ENCODE peak calls at places on chromosome 4, in five cellular contexts. One of them, this sample, is unnamed.
A peak's percentile ranks its signal among the peaks of the same experiment; 100 is the strongest.

GRCh38 chr4:173040200-173040599 is 128.4 kb upstream of the GALNT7 start:
- DNase-seq in LoVo: no peak
- DNase-seq in stromal cell of bone marrow: peak; percentile 18
- DNase-seq in cardiac muscle cell: no peak
- DNase-seq in foreskin fibroblast: peak; percentile 25
- DNase-seq in this sample: no peak

GRCh38 chr4:21768349-21769310 is 179.9 kb downstream of the KCNIP4 start:
- DNase-seq in stromal cell of bone marrow: no peak
- DNase-seq in LoVo: peak; percentile 45
- DNase-seq in cardiac muscle cell: peak; percentile 64
- DNase-seq in foreskin fibroblast: peak; percentile 69
- DNase-seq in this sample: peak; percentile 55

GRCh38 chr4:181952478-181952877 is 290.7 kb upstream of the TENM3 start:
- DNase-seq in LoVo: peak; percentile 25
- DNase-seq in foreskin fibroblast: peak; percentile 87
- DNase-seq in cardiac muscle cell: no peak
- DNase-seq in stromal cell of bone marrow: peak; percentile 86
- DNase-seq in this sample: no peak

GRCh38 chr4:125849869-125850268 is 535.1 kb downstream of the FAT4 start:
- DNase-seq in stromal cell of bone marrow: peak; percentile 24
- DNase-seq in foreskin fibroblast: peak; percentile 55
- DNase-seq in cardiac muscle cell: no peak
- DNase-seq in LoVo: no peak
- DNase-seq in this sample: no peak

GRCh38 chr4:30943356-30943755 is 223.2 kb downstream of the PCDH7 start:
- DNase-seq in LoVo: no peak
- DNase-seq in foreskin fibroblast: no peak
- DNase-seq in stromal cell of bone marrow: no peak
- DNase-seq in cardiac muscle cell: no peak
- DNase-seq in this sample: no peak

GRCh38 chr4:32140636-32141035 is 1420.5 kb downstream of the PCDH7 start:
- DNase-seq in cardiac muscle cell: no peak
- DNase-seq in stromal cell of bone marrow: peak; percentile 9
- DNase-seq in foreskin fibroblast: peak; percentile 86
- DNase-seq in LoVo: no peak
- DNase-seq in this sample: no peak

GRCh38 chr4:181138116-181138515 is 1105.1 kb upstream of the TENM3 start:
- DNase-seq in stromal cell of bone marrow: no peak
- DNase-seq in cardiac muscle cell: no peak
- DNase-seq in foreskin fibroblast: no peak
- DNase-seq in LoVo: no peak
- DNase-seq in this sample: no peak

GRCh38 chr4:116598155-116598979 is 487.0 kb downstream of the TRAM1L1 start:
- DNase-seq in foreskin fibroblast: no peak
- DNase-seq in cardiac muscle cell: no peak
- DNase-seq in LoVo: no peak
- DNase-seq in stromal cell of bone marrow: no peak
- DNase-seq in this sample: no peak

GRCh38 chr4:186029731-186030421 is 39.1 kb upstream of the TLR3 start:
- DNase-seq in cardiac muscle cell: no peak
- DNase-seq in LoVo: no peak
- DNase-seq in stromal cell of bone marrow: peak; percentile 49
- DNase-seq in foreskin fibroblast: no peak
- DNase-seq in this sample: no peak

GRCh38 chr4:165294907-165295306 is 32.6 kb upstream of the MSMO1 start:
- DNase-seq in foreskin fibroblast: no peak
- DNase-seq in stromal cell of bone marrow: no peak
- DNase-seq in cardiac muscle cell: no peak
- DNase-seq in LoVo: no peak
- DNase-seq in this sample: no peak

GRCh38 chr4:101155368-101155767 is 192.0 kb downstream of the PPP3CA start:
- DNase-seq in foreskin fibroblast: peak; percentile 80
- DNase-seq in LoVo: peak; percentile 66
- DNase-seq in stromal cell of bone marrow: peak; percentile 41
- DNase-seq in cardiac muscle cell: no peak
- DNase-seq in this sample: no peak

GRCh38 chr4:56692576-56692975 is 11.5 kb upstream of the HOPX start:
- DNase-seq in cardiac muscle cell: no peak
- DNase-seq in stromal cell of bone marrow: no peak
- DNase-seq in foreskin fibroblast: no peak
- DNase-seq in LoVo: no peak
- DNase-seq in this sample: no peak

GRCh38 chr4:184237612-184238011 is 19.9 kb upstream of the ENPP6 start:
- DNase-seq in cardiac muscle cell: no peak
- DNase-seq in foreskin fibroblast: no peak
- DNase-seq in LoVo: no peak
- DNase-seq in stromal cell of bone marrow: no peak
- DNase-seq in this sample: no peak

GRCh38 chr4:96525901-96526300 is 686.0 kb downstream of the PDHA2 start:
- DNase-seq in foreskin fibroblast: no peak
- DNase-seq in LoVo: no peak
- DNase-seq in stromal cell of bone marrow: no peak
- DNase-seq in cardiac muscle cell: no peak
- DNase-seq in this sample: no peak

GRCh38 chr4:48368389-48368788 is 27.1 kb downstream of the SLAIN2 start:
- DNase-seq in foreskin fibroblast: no peak
- DNase-seq in cardiac muscle cell: no peak
- DNase-seq in LoVo: no peak
- DNase-seq in stromal cell of bone marrow: no peak
- DNase-seq in this sample: no peak

GRCh38 chr4:57233391-57233790 is 123.2 kb upstream of the IGFBP7 start:
- DNase-seq in cardiac muscle cell: no peak
- DNase-seq in stromal cell of bone marrow: peak; percentile 14
- DNase-seq in LoVo: no peak
- DNase-seq in foreskin fibroblast: peak; percentile 68
- DNase-seq in this sample: no peak

GRCh38 chr4:101556845-101557244 is 209.5 kb upstream of the PPP3CA start:
- DNase-seq in stromal cell of bone marrow: no peak
- DNase-seq in cardiac muscle cell: no peak
- DNase-seq in LoVo: no peak
- DNase-seq in foreskin fibroblast: no peak
- DNase-seq in this sample: no peak

GRCh38 chr4:2786794-2787229 is 6.1 kb upstream of the SH3BP2 start:
- DNase-seq in foreskin fibroblast: no peak
- DNase-seq in LoVo: no peak
- DNase-seq in cardiac muscle cell: no peak
- DNase-seq in stromal cell of bone marrow: no peak
- DNase-seq in this sample: no peak

GRCh38 chr4:56844817-56845580 is 23.5 kb upstream of the SPINK2 start:
- DNase-seq in foreskin fibroblast: no peak
- DNase-seq in stromal cell of bone marrow: no peak
- DNase-seq in LoVo: no peak
- DNase-seq in cardiac muscle cell: no peak
- DNase-seq in this sample: no peak

GRCh38 chr4:137693641-137694040 is 161.3 kb upstream of the PCDH18 start:
- DNase-seq in stromal cell of bone marrow: no peak
- DNase-seq in foreskin fibroblast: peak; percentile 64
- DNase-seq in LoVo: no peak
- DNase-seq in cardiac muscle cell: no peak
- DNase-seq in this sample: no peak

GRCh38 chr4:112296949-112297483 is at the start of gene ALPK1:
- DNase-seq in stromal cell of bone marrow: peak; percentile 90
- DNase-seq in cardiac muscle cell: no peak
- DNase-seq in foreskin fibroblast: peak; percentile 92
- DNase-seq in LoVo: peak; percentile 83
- DNase-seq in this sample: peak; percentile 82

GRCh38 chr4:167883271-167883670 is 209.1 kb upstream of the ANXA10 start:
- DNase-seq in foreskin fibroblast: peak; percentile 38
- DNase-seq in cardiac muscle cell: no peak
- DNase-seq in stromal cell of bone marrow: no peak
- DNase-seq in LoVo: no peak
- DNase-seq in this sample: no peak

GRCh38 chr4:7811536-7812190 is 128.0 kb downstream of the AFAP1 start:
- DNase-seq in cardiac muscle cell: no peak
- DNase-seq in foreskin fibroblast: no peak
- DNase-seq in LoVo: no peak
- DNase-seq in stromal cell of bone marrow: no peak
- DNase-seq in this sample: no peak